ENCODE peak calls at places on chromosomes 3 and 15, in four cellular contexts. L is GM12864, E is brain microvascular endothelial cell, J is progenitor cell of endocrine pancreas. V is an unnamed sample.

GRCh38 chr15:26087395-26087794 is 224.3 kb upstream of the ATP10A start:
- DNase-seq in L (no peak), E (no peak), J (no peak), V (no peak)

GRCh38 chr15:58492661-58493397 is 61.0 kb downstream of the LIPC start:
- DNase-seq in L (no peak), E (no peak), J (no peak), V (no peak)

GRCh38 chr3:173653781-173654180 is 256.2 kb downstream of the NLGN1 start:
- DNase-seq in L (no peak), E (no peak), J (no peak), V (no peak)

GRCh38 chr15:55937040-55937439 is 56.4 kb downstream of the NEDD4 start:
- DNase-seq in L (no peak), E (peak; percentile 83), J (no peak), V (no peak)

GRCh38 chr3:14791343-14791945 is 27.3 kb upstream of the FGD5 start:
- DNase-seq in L (no peak), E (peak; percentile 37), J (peak; percentile 55), V (peak; percentile 46)

GRCh38 chr3:59809750-59810444 is 760.1 kb upstream of the CFAP20DC start:
- DNase-seq in L (no peak), E (peak; percentile 29), J (no peak), V (no peak)

GRCh38 chr3:88589131-88589530 is 439.4 kb downstream of the C3orf38 start:
- DNase-seq in L (no peak), E (no peak), J (no peak), V (no peak)

GRCh38 chr15:52976050-52976449 is 185.9 kb upstream of the ONECUT1 start:
- DNase-seq in L (no peak), E (no peak), J (no peak), V (no peak)

GRCh38 chr3:56424885-56425284 is 43.4 kb downstream of the ERC2 start:
- DNase-seq in L (no peak), E (no peak), J (no peak), V (no peak)

GRCh38 chr3:71658131-71658530 is 67.1 kb downstream of the EIF4E3 start:
- DNase-seq in L (no peak), E (no peak), J (no peak), V (peak; percentile 35)

GRCh38 chr3:65745306-65745705 is 293.4 kb downstream of the MAGI1 start:
- DNase-seq in L (no peak), E (no peak), J (no peak), V (no peak)

GRCh38 chr15:43922021-43922420 is 95.2 kb downstream of the WDR76 start:
- DNase-seq in L (no peak), E (peak; percentile 20), J (no peak), V (no peak)

GRCh38 chr3:185825639-185826481 is 1.0 kb upstream of the IGF2BP2 start:
- DNase-seq in L (no peak), E (no peak), J (peak; percentile 47), V (no peak)

GRCh38 chr3:126550488-126551051 is 8.2 kb downstream of the C3orf22 start:
- DNase-seq in L (no peak), E (no peak), J (peak; percentile 7), V (peak; percentile 9)

GRCh38 chr15:74422723-74423442 is 10.9 kb downstream of the SEMA7A start:
- DNase-seq in L (no peak), E (peak; percentile 22), J (no peak), V (peak; percentile 24)

GRCh38 chr3:194281766-194282165 is 69.4 kb downstream of the CPN2 start:
- DNase-seq in L (no peak), E (no peak), J (no peak), V (no peak)

GRCh38 chr15:71054286-71054952 is 60.9 kb upstream of the THSD4 start:
- DNase-seq in L (no peak), E (no peak), J (no peak), V (no peak)

GRCh38 chr3:12893247-12893646 is 51.9 kb upstream of the RPL32 start:
- DNase-seq in L (no peak), E (no peak), J (no peak), V (no peak)

GRCh38 chr3:124676236-124676635 is 54.0 kb upstream of the UMPS start:
- DNase-seq in L (no peak), E (peak; percentile 24), J (no peak), V (peak; percentile 42)

GRCh38 chr3:102718651-102719050 is 283.8 kb downstream of the ZPLD1 start:
- DNase-seq in L (no peak), E (no peak), J (no peak), V (no peak)

GRCh38 chr3:30273304-30274072 is 332.9 kb upstream of the TGFBR2 start:
- DNase-seq in L (no peak), E (no peak), J (no peak), V (no peak)

GRCh38 chr15:44812029-44812517 is 75.7 kb downstream of the TRIM69 start:
- DNase-seq in L (no peak), E (no peak), J (no peak), V (no peak)

GRCh38 chr3:58404396-58404795 is 29.2 kb downstream of the PDHB start:
- DNase-seq in L (no peak), E (peak; percentile 56), J (no peak), V (no peak)

GRCh38 chr3:189406148-189406547 is 225.0 kb upstream of the TP63 start:
- DNase-seq in L (no peak), E (no peak), J (no peak), V (peak; percentile 8)

GRCh38 chr3:12741205-12741604 is 17.9 kb downstream of the TMEM40 start:
- DNase-seq in L (no peak), E (no peak), J (no peak), V (no peak)

GRCh38 chr15:79090487-79091203 is at the start of gene RASGRF1:
- DNase-seq in L (no peak), E (no peak), J (no peak), V (no peak)

GRCh38 chr3:125507128-125507527 is 12.9 kb downstream of the SNX4 start:
- DNase-seq in L (no peak), E (no peak), J (no peak), V (no peak)

GRCh38 chr3:52366527-52366926 is 50.4 kb downstream of the DNAH1 start:
- DNase-seq in L (no peak), E (no peak), J (no peak), V (no peak)

GRCh38 chr3:117263735-117264134 is 554.2 kb downstream of the TUSC7 start:
- DNase-seq in L (no peak), E (no peak), J (no peak), V (no peak)

GRCh38 chr3:11145888-11146287 is 8.4 kb upstream of the HRH1 start:
- DNase-seq in L (no peak), E (peak; percentile 89), J (no peak), V (no peak)

GRCh38 chr15:36645106-36645505 is 65.7 kb downstream of the CDIN1 start:
- DNase-seq in L (no peak), E (no peak), J (no peak), V (no peak)
- TF ChIP-seq CTCF in L (no peak), E (no peak), J (peak; percentile 29), V (no peak)

GRCh38 chr3:119207512-119207875 is 33.2 kb downstream of the B4GALT4 start:
- DNase-seq in L (no peak), E (no peak), J (no peak), V (no peak)
- TF ChIP-seq CTCF in L (no peak), E (no peak), J (no peak), V (no peak)

DNA sequence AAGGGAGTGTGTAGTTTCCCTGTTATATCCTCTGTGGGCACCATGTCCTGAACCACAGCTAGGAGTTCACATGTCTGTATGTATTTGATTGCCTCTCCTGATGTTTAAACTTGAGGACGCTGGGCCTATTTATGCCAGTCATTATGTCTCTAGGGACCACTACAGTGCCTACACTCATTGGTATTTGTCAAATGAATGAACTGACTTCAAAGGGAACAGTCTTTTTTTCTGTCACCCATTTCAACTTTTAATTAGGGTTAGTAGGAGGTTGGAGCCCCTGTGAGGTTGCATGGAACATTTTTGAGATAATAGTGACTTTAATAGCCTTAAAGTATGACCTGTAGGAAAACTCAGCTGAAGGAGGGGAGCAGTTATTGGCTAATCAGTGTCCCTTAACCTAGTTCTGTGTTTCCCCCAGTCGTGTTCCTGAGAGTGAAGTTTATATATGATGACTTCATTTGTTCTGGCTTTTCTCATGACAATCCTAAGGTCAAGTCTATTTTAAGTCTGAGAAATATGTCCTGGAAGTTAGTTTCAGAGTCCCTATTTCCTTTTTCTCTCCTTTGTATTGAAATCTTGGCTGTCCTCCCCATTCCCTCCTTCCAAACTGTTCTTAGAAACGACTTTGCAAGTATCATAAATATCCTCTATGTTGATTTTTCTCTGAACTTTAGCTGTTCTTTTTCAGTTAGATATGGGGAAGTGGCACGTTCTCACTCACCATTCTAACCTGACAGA is 29.0 kb downstream of the PDE8A start:
- DNase-seq in L (no peak), E (no peak), J (no peak), V (no peak)
- TF ChIP-seq CTCF in L (no peak), E (no peak), J (peak; percentile 51), V (no peak)

GRCh38 chr3:160707187-160707789 is 30.3 kb downstream of the ARL14 start:
- DNase-seq in L (no peak), E (peak; percentile 48), J (no peak), V (peak; percentile 24)
- TF ChIP-seq CTCF in L (peak; percentile 42), E (peak; percentile 55), J (peak; percentile 66), V (peak; percentile 66)

GRCh38 chr15:31145271-31145911 is 43.9 kb upstream of the TRPM1 start:
- DNase-seq in L (no peak), E (no peak), J (no peak), V (no peak)
- TF ChIP-seq CTCF in L (no peak), E (no peak), J (peak; percentile 38), V (no peak)

DNA sequence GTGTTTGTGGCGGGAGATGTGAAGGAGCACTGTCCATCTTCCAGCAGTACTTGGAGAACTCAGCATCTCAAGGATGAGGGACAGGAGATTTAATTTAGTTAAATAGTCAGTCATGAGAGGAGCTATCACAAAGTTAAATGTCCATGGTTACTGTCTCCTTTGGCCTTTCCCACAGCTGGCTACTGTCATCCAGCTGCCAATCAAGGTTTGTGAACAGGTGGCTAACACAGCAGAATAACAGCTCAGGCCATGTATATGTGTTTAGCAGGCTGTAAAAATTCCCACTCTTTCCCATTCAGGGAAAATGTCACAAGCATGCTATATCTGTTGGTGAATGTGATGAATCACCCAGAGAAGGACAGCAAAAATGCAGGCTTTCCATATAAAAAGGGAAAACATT is 120.5 kb downstream of the TMEM108 start:
- DNase-seq in L (no peak), E (no peak), J (no peak), V (no peak)
- TF ChIP-seq CTCF in L (no peak), E (no peak), J (no peak), V (no peak)

DNA sequence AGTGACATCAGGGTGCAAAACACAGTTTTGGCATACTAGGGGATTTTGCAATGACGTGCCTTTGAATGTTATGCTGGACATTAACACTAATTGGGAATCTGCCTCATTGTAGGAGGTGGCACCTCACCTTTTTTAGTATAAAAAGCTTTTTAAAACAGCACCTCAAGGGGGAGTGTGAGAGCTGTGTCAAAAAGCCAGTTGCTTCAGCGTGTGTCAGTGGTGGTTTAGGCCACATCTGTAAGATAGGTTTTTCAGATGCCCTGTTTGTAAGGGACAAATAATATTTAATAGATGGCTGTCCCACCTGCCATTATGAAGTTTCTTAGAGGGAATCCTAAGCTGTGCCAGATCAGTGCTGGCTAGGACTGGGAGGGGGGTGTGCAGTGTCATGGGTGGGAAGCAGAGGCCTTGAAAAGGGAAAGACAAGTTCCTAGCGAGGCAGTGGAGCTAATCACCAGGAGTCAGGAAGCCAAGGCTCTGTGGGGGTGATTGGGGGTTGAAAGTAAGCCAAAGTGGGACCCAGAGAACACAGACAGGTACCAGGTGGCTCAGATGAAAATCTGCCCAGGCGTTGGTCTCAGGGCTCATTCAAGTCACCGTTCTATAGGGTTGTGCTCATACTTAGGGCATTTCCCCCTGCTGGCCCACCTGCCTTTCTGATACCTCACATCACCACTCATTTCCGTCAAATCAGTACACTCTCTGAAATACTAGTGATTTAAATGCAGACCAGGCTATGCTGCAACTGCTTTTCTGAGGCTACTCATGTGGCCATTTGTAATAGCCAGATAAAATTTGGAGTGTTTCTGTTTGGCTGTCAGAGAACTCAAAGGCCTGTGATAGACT is 120.5 kb downstream of the BBX start:
- DNase-seq in L (no peak), E (no peak), J (no peak), V (no peak)
- TF ChIP-seq CTCF in L (peak; percentile 29), E (peak; percentile 50), J (peak; percentile 42), V (no peak)